ENCODE peak calls at places on chromosomes 4 and X, in five cellular contexts. V, M, U, Y and S are unnamed samples.
A peak's percentile ranks its signal among the peaks of the same experiment; 100 is the strongest.

GRCh38 chr4:78693777-78694456 is 82.2 kb upstream of the BMP2K start:
- DNase-seq in U (no peak), V (no peak), Y (no peak), M (no peak), S (no peak)

GRCh38 chr4:103567591-103567990 is 152.2 kb downstream of the TACR3 start:
- DNase-seq in U (no peak), M (no peak), V (no peak), Y (no peak), S (no peak)

GRCh38 chrX:107325467-107325866 is 119.1 kb downstream of the DNAAF6 start:
- DNase-seq in M (no peak), Y (no peak), V (no peak), U (no peak), S (no peak)

GRCh38 chr4:38004062-38004461 is 43.9 kb downstream of the PTTG2 start:
- DNase-seq in V (no peak), M (no peak), U (no peak), Y (no peak), S (no peak)

GRCh38 chr4:118373614-118374255 is 20.9 kb upstream of the PRSS12 start:
- DNase-seq in Y (no peak), V (no peak), U (no peak), M (no peak), S (no peak)

GRCh38 chr4:132646186-132646585 is 502.9 kb upstream of the PCDH10 start:
- DNase-seq in M (no peak), U (no peak), Y (no peak), V (no peak), S (no peak)

GRCh38 chrX:24934279-24934678 is 81.5 kb downstream of the ARX start:
- DNase-seq in Y (no peak), V (no peak), M (no peak), U (no peak), S (no peak)

GRCh38 chrX:47597222-47597621 is 15.0 kb downstream of the TIMP1 start:
- DNase-seq in U (no peak), Y (no peak), V (no peak), M (no peak), S (no peak)

GRCh38 chrX:154374361-154375155 is at the start of gene FLNA:
- DNase-seq in M (peak; percentile 58), V (no peak), Y (peak; percentile 89), U (no peak), S (no peak)

GRCh38 chr4:99945718-99946345 is 586 bp downstream of the DNAJB14 start:
- DNase-seq in U (no peak), V (peak; percentile 49), M (no peak), Y (peak; percentile 66), S (no peak)

GRCh38 chr4:4384837-4385236 is 2.1 kb upstream of the NSG1 start:
- DNase-seq in M (no peak), Y (no peak), U (no peak), V (no peak), S (peak; percentile 6)

GRCh38 chr4:38800366-38800765 is 4.2 kb downstream of the TLR1 start:
- DNase-seq in V (no peak), U (no peak), Y (no peak), M (no peak), S (no peak)

GRCh38 chrX:152445926-152446325 is 5.2 kb downstream of the GABRA3 start:
- DNase-seq in V (no peak), Y (no peak), M (no peak), U (no peak), S (no peak)

GRCh38 chr4:88792268-88792781 is 94.7 kb upstream of the NAP1L5 start:
- DNase-seq in Y (no peak), U (no peak), V (no peak), M (no peak), S (no peak)

GRCh38 chr4:23967281-23967680 is 77.4 kb upstream of the PPARGC1A start:
- DNase-seq in V (no peak), M (no peak), U (no peak), Y (no peak), S (no peak)

GRCh38 chr4:57148831-57149230 is 38.6 kb upstream of the IGFBP7 start:
- DNase-seq in Y (no peak), U (no peak), M (no peak), V (no peak), S (no peak)

GRCh38 chr4:181176306-181176705 is 1066.9 kb upstream of the TENM3 start:
- DNase-seq in V (no peak), Y (no peak), U (no peak), M (no peak), S (no peak)

GRCh38 chr4:133186210-133186609 is 37.1 kb downstream of the PCDH10 start:
- DNase-seq in U (no peak), M (no peak), V (no peak), Y (no peak), S (no peak)

GRCh38 chr4:80265571-80266266 is 745 bp upstream of the FGF5 start:
- DNase-seq in U (no peak), V (peak; percentile 65), M (no peak), Y (no peak), S (no peak)

GRCh38 chr4:140926672-140927071 is 170.5 kb upstream of the TBC1D9 start:
- DNase-seq in U (no peak), M (no peak), V (no peak), Y (no peak), S (no peak)

GRCh38 chrX:115226929-115227328 is 7.0 kb downstream of the LRCH2 start:
- DNase-seq in U (no peak), M (no peak), Y (no peak), V (peak; percentile 17), S (no peak)

GRCh38 chrX:15882704-15883539 is 28.3 kb upstream of the AP1S2 start:
- DNase-seq in M (no peak), Y (no peak), V (peak; percentile 25), U (no peak), S (peak; percentile 60)

DNA sequence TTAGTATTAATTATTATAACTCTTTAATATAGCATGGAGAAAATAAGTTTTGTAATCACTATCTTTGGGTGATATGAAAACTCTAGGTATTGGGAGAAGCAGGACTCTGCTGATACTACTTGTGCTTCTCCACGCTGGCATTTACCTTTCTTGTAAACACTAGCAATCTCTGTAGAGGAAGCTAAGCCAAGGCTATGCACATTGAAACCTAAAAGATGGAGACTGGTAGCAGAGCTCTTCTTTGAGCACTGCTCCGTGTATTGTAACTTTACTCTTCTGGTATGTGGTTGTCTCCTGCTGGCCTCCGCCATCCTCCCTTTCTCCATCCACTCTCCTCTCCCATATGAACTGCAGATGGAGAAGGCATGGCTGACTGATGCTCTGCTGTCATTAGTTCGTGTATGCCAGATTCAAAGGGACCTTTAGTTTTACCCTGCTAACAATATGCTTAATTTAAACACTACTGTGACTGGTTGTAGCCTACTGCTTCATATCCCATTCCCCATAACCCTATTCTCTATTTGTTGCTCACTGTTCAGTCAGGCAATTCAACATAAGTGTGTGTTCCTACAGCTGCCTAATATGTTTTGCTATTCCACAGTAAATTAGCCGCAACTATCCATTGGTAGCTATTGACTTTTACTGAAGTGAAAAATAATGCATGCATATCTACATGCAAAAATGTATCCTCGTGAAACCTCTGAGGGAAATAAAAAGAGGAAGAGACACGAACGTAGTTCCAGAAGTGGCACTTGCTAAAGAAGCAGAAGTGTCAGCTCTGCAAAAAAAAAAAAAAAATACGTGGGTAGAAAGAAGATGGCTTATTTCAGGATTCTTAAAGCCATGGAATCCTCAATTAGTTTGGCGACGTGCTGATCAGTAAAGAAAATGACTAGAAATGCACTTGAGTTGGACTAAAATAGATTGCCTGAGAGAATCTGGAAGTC is 55.6 kb upstream of the CCSER1 start:
- DNase-seq in V (no peak), U (no peak), Y (no peak), M (no peak), S (peak; percentile 8)
- H3K4me3 ChIP-seq in V (no peak overlapping the region), U (no peak overlapping the region), Y (no peak overlapping the region), M (no peak overlapping the region), S (no peak overlapping the region)

GRCh38 chr4:184897807-184898388 is 72.1 kb upstream of the ACSL1 start:
- DNase-seq in M (no peak), V (no peak), U (no peak), Y (no peak), S (no peak)
- H3K27ac ChIP-seq in M (no peak overlapping the region), V (no peak overlapping the region), U (peak overlapping the region; percentile 76), Y (no peak overlapping the region), S (no peak overlapping the region)

GRCh38 chr4:169619958-169620845 is at the start of gene CLCN3:
- DNase-seq in M (peak; percentile 98), V (peak; percentile 98), U (peak; percentile 97), Y (peak; percentile 98), S (peak; percentile 88)
- TF ChIP-seq POLR2AphosphoS5 in M (peak; percentile 97), V (peak; percentile 80), U (peak; percentile 99), Y (peak; percentile 98), S (peak; percentile 85)

GRCh38 chr4:111649308-111649707 is 495.9 kb upstream of the FAM241A start:
- DNase-seq in V (no peak), Y (no peak), M (no peak), U (no peak), S (no peak)
- H3K4me3 ChIP-seq in V (no peak overlapping the region), Y (no peak overlapping the region), M (no peak overlapping the region), U (no peak overlapping the region), S (no peak overlapping the region)

GRCh38 chrX:139758250-139758649 is 50.3 kb upstream of the MCF2 start:
- DNase-seq in V (no peak), U (no peak), M (no peak), Y (no peak), S (no peak)
- H3K27ac ChIP-seq in V (no peak overlapping the region), U (no peak overlapping the region), M (no peak overlapping the region), Y (no peak overlapping the region), S (no peak overlapping the region)

GRCh38 chr4:123892997-123893745 is 496.6 kb downstream of the SPRY1 start:
- DNase-seq in U (no peak), V (peak; percentile 87), M (no peak), Y (no peak), S (no peak)

GRCh38 chr4:123892368-123892961 is 495.9 kb downstream of the SPRY1 start:
- DNase-seq in V (peak; percentile 61), U (no peak), M (no peak), Y (no peak), S (no peak)

GRCh38 chr4:123891901-123892300 is 495.3 kb downstream of the SPRY1 start:
- DNase-seq in U (no peak), Y (no peak), V (no peak), M (no peak), S (no peak)

GRCh38 chr4:123890889-123891288 is 494.3 kb downstream of the SPRY1 start:
- DNase-seq in V (no peak), Y (no peak), U (no peak), M (no peak), S (no peak)

DNA sequence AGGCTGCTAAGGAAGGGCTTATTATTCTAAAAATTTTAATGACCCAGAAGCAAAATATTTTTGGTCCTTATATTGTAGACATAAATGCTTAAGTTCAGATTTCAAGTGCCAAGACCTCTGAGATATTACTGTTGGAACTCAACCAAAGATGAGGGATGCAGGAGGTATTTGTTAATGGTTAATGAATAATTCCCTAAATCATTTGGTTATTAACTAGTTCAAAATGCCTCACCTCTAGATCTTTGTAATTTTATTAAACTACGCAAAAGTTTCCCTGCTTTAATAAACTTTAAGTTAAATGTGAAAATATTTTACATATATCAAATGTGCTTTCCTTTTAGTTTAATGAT is 497.1 kb downstream of the SPRY1 start:
- DNase-seq in U (no peak), V (no peak), M (no peak), Y (no peak), S (no peak)
- TF ChIP-seq POLR2AphosphoS5 in U (no peak), V (no peak), M (no peak), Y (no peak), S (no peak)